ENCODE peak calls at places on chromosomes 11 and 22, in nine cellular contexts. K, D, T, P, G, J, S, N and Q are unnamed samples.
A peak's percentile ranks its signal among the peaks of the same experiment; 100 is the strongest.

GRCh38 chr11:98062714-98063113 is 958.0 kb upstream of the CNTN5 start:
- DNase-seq in N (no peak), T (no peak), P (no peak), J (no peak), K (no peak), G (no peak), S (no peak), D (no peak), Q (no peak)

GRCh38 chr11:20013346-20014066 is 146.8 kb downstream of the DBX1 start:
- DNase-seq in T (no peak), K (no peak), D (no peak), J (no peak), S (no peak), P (no peak), G (peak; percentile 26), N (no peak), Q (no peak)

GRCh38 chr11:64368673-64369074 is 9.7 kb downstream of the RPS6KA4 start:
- DNase-seq in N (no peak), P (no peak), J (no peak), D (no peak), T (no peak), K (no peak), S (no peak), G (no peak), Q (no peak)

GRCh38 chr11:64373598-64373974 is 14.6 kb downstream of the RPS6KA4 start:
- DNase-seq in T (no peak), D (no peak), J (no peak), P (no peak), K (no peak), N (peak; percentile 46), S (no peak), G (no peak), Q (no peak)

GRCh38 chr11:12769834-12770345 is 95.7 kb downstream of the TEAD1 start:
- DNase-seq in S (peak; percentile 31), P (no peak), J (no peak), D (no peak), K (no peak), N (no peak), G (no peak), T (no peak), Q (peak; percentile 60)

GRCh38 chr11:98711011-98711410 is 309.7 kb upstream of the CNTN5 start:
- DNase-seq in G (no peak), J (no peak), K (no peak), P (no peak), S (no peak), N (no peak), D (no peak), T (no peak), Q (no peak)

GRCh38 chr11:12029738-12030363 is 21.4 kb upstream of the DKK3 start:
- DNase-seq in T (no peak), J (no peak), N (no peak), P (no peak), D (no peak), S (no peak), K (no peak), G (no peak), Q (no peak)

GRCh38 chr11:35313066-35313765 is 106.1 kb downstream of the SLC1A2 start:
- DNase-seq in S (no peak), D (no peak), J (no peak), T (no peak), N (peak; percentile 54), G (no peak), K (no peak), P (no peak), Q (no peak)

GRCh38 chr11:75450826-75451783 is 18.1 kb upstream of the KLHL35 start:
- DNase-seq in K (no peak), P (no peak), N (peak; percentile 48), J (peak; percentile 54), D (peak; percentile 55), S (peak; percentile 37), T (no peak), G (no peak), Q (peak; percentile 35)

GRCh38 chr22:50186789-50187523 is 1.2 kb downstream of the TRABD start:
- DNase-seq in D (peak; percentile 62), G (peak; percentile 23), K (peak; percentile 72), T (no peak), N (peak; percentile 57), P (no peak), J (no peak), S (no peak), Q (peak; percentile 34)

GRCh38 chr22:33873186-33873585 is 47.1 kb downstream of the LARGE1 start:
- DNase-seq in T (peak; percentile 69), G (peak; percentile 48), K (no peak), D (no peak), S (no peak), P (no peak), J (no peak), N (no peak), Q (no peak)

GRCh38 chr11:62505112-62505783 is 41.4 kb downstream of the AHNAK start:
- DNase-seq in K (peak; percentile 88), T (no peak), D (no peak), G (peak; percentile 51), J (peak; percentile 13), N (no peak), P (no peak), S (no peak), Q (no peak)

GRCh38 chr11:63998558-63999348 is 12.5 kb downstream of the OTUB1 start:
- DNase-seq in D (no peak), N (no peak), S (no peak), P (no peak), J (no peak), T (no peak), K (no peak), G (no peak), Q (no peak)

GRCh38 chr11:123063396-123064267 is 1.7 kb upstream of the HSPA8 start:
- DNase-seq in K (no peak), P (no peak), G (no peak), T (peak; percentile 73), D (no peak), S (no peak), J (peak; percentile 50), N (peak; percentile 69), Q (peak; percentile 79)

GRCh38 chr11:129528296-129528695 is 152.6 kb downstream of the BARX2 start:
- DNase-seq in N (no peak), G (no peak), T (no peak), D (no peak), S (no peak), J (no peak), K (no peak), P (no peak), Q (no peak)

GRCh38 chr22:28885939-28886338 is 2.6 kb downstream of the ZNRF3 start:
- DNase-seq in P (no peak), D (no peak), K (no peak), G (no peak), S (no peak), N (no peak), T (no peak), J (no peak), Q (no peak)

DNA sequence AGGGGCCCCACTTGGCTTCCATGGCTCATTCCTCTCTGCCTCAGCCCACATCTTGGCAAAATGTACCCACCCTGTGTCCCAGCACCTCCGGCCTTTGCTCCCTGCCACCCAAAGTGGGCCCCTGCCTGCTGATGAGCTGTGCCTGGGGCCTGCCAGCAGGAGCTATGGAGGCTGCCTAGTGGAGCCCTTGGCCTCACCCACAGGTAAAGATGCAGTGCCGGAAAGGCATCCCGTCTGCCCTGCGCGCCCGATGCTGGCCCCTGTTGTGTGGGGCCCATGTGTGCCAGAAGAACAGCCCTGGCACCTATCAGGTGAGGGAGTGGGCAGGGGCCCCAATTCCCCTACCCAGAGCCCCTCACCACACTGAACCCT is 1.3 kb downstream of the TBC1D10C start:
- DNase-seq in S (no peak), G (no peak), T (no peak), N (no peak), J (no peak), K (peak; percentile 47), P (no peak), D (no peak), Q (no peak)
- H3K4me1 ChIP-seq in S (peaks cover 12% of the 10 kb centered on the region), G (peaks cover 86% of the 10 kb centered on the region), T (peaks cover 44% of the 10 kb centered on the region), N (peaks cover 79% of the 10 kb centered on the region), J (peaks cover 7% of the 10 kb centered on the region), K (peaks cover 56% of the 10 kb centered on the region), P (peaks cover 51% of the 10 kb centered on the region), D (peaks cover 22% of the 10 kb centered on the region), Q (peaks cover 13% of the 10 kb centered on the region)

GRCh38 chr22:41762980-41763779 is 37.3 kb upstream of the CCDC134 start:
- DNase-seq in G (no peak), K (no peak), P (no peak), T (no peak), J (peak; percentile 46), S (peak; percentile 14), D (no peak), N (peak; percentile 72), Q (peak; percentile 54)
- TF ChIP-seq CTCF in G (no peak), K (no peak), P (no peak), T (no peak), J (peak; percentile 54), S (peak; percentile 68), D (no peak), N (peak; percentile 89), Q (peak; percentile 67)

GRCh38 chr11:33697997-33698396 is 2.6 kb downstream of the C11orf91 start:
- DNase-seq in S (no peak), N (no peak), D (no peak), G (no peak), J (no peak), K (no peak), P (no peak), T (no peak), Q (no peak)

GRCh38 chr11:33698921-33699320 is 1.7 kb downstream of the C11orf91 start:
- DNase-seq in S (no peak), T (no peak), P (no peak), N (no peak), K (no peak), D (no peak), J (no peak), G (no peak), Q (no peak)

GRCh38 chr11:33700425-33701271 is at the start of gene C11orf91:
- DNase-seq in K (peak; percentile 98), P (peak; percentile 98), N (peak; percentile 96), T (peak; percentile 95), S (peak; percentile 97), J (peak; percentile 94), D (peak; percentile 98), G (peak; percentile 97), Q (peak; percentile 100)

GRCh38 chr11:33701302-33701701 is 676 bp upstream of the C11orf91 start:
- DNase-seq in T (no peak), N (peak; percentile 10), S (no peak), J (no peak), G (no peak), D (no peak), P (no peak), K (no peak), Q (no peak)

GRCh38 chr11:33699515-33700424 is 856 bp downstream of the C11orf91 start:
- DNase-seq in J (no peak), D (peak; percentile 83), G (peak; percentile 59), N (no peak), P (no peak), K (no peak), T (no peak), S (no peak), Q (no peak)
- H3K4me1 ChIP-seq in J (no peaks in the 10 kb centered on the region), D (peaks cover 51% of the 10 kb centered on the region), G (peaks cover 80% of the 10 kb centered on the region), N (peaks cover 18% of the 10 kb centered on the region), P (peaks cover 76% of the 10 kb centered on the region), K (peaks cover 18% of the 10 kb centered on the region), T (peaks cover 52% of the 10 kb centered on the region), S (peaks cover 66% of the 10 kb centered on the region), Q (peaks cover 49% of the 10 kb centered on the region)

DNA sequence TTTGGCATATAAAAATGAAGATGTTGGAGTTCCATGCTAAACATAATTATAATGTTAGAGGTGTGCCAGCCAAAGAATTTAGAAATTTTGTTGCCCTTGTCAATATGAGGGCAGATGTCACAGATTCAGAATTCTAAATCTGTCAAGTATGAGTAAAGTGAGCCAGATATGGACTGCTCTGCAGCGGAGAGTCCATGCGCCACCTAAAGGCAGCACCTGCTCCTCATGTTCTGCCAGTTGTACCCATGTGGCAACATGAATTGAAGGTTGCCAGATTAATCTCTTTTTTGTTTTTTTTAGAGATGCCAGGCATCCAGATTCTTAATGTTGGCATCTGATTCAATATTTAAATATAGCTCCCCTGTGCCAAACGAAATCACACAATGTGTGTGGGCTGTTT is 678.6 kb upstream of the ANO5 start:
- DNase-seq in G (no peak), S (peak; percentile 1), D (no peak), T (no peak), J (peak; percentile 24), N (peak; percentile 1), K (no peak), P (no peak), Q (peak; percentile 17)
- TF ChIP-seq CTCF in G (no peak), S (peak; percentile 44), D (no peak), T (no peak), J (peak; percentile 52), N (peak; percentile 59), K (peak; percentile 6), P (peak; percentile 33), Q (peak; percentile 58)